ENCODE peak calls at places on chromosomes 6 and 20, in nine cellular contexts. K, X, G, S, J, E, L, C and F are unnamed samples.

GRCh38 chr6:157779705-157780604 is 43.1 kb upstream of the SNX9 start:
- DNase-seq in K (no peak), X (no peak), G (no peak), S (peak; percentile 64), J (no peak), E (no peak), L (peak; percentile 41), C (no peak), F (no peak)

GRCh38 chr6:30515106-30515505 is 25.8 kb downstream of the HLA-E start:
- DNase-seq in K (no peak), X (no peak), G (no peak), S (no peak), J (no peak), E (no peak), L (no peak), C (no peak), F (no peak)

GRCh38 chr6:87731818-87732661 is 30.0 kb upstream of the AKIRIN2 start:
- DNase-seq in K (peak; percentile 91), X (peak; percentile 89), G (peak; percentile 85), S (peak; percentile 86), J (peak; percentile 97), E (peak; percentile 91), L (peak; percentile 98), C (peak; percentile 96), F (peak; percentile 98)

GRCh38 chr6:4403828-4404227 is 268.5 kb upstream of the ECI2 start:
- DNase-seq in K (no peak), X (no peak), G (no peak), S (no peak), J (no peak), E (no peak), L (no peak), C (no peak), F (no peak)

GRCh38 chr6:170344631-170345576 is 38.3 kb downstream of the FAM120B start:
- DNase-seq in K (no peak), X (no peak), G (peak; percentile 60), S (peak; percentile 61), J (peak; percentile 73), E (no peak), L (peak; percentile 72), C (no peak), F (peak; percentile 42)

GRCh38 chr20:2276015-2276414 is 19.8 kb upstream of the TGM3 start:
- DNase-seq in K (no peak), X (no peak), G (no peak), S (no peak), J (no peak), E (no peak), L (no peak), C (no peak), F (no peak)

GRCh38 chr6:149112976-149113375 is 204.5 kb upstream of the TAB2 start:
- DNase-seq in K (no peak), X (no peak), G (no peak), S (no peak), J (no peak), E (no peak), L (no peak), C (no peak), F (no peak)

GRCh38 chr20:19888269-19888669 is 128.9 kb upstream of the NAA20 start:
- DNase-seq in K (no peak), X (no peak), G (peak; percentile 21), S (no peak), J (no peak), E (no peak), L (no peak), C (no peak), F (no peak)

GRCh38 chr20:47620808-47621805 is 119.4 kb downstream of the NCOA3 start:
- DNase-seq in K (no peak), X (no peak), G (no peak), S (peak; percentile 82), J (no peak), E (no peak), L (peak; percentile 36), C (no peak), F (no peak)

GRCh38 chr20:62274332-62275262 is 28.2 kb upstream of the ADRM1 start:
- DNase-seq in K (no peak), X (no peak), G (no peak), S (no peak), J (no peak), E (no peak), L (no peak), C (no peak), F (no peak)

GRCh38 chr6:34839696-34840352 is 47.9 kb downstream of the BLTP3A start:
- DNase-seq in K (no peak), X (no peak), G (no peak), S (peak; percentile 16), J (no peak), E (no peak), L (no peak), C (no peak), F (no peak)

GRCh38 chr6:2188397-2188796 is 57.0 kb downstream of the GMDS start:
- DNase-seq in K (no peak), X (no peak), G (no peak), S (no peak), J (no peak), E (no peak), L (no peak), C (no peak), F (no peak)

GRCh38 chr6:158536891-158537798 is 22.7 kb upstream of the TMEM181 start:
- DNase-seq in K (no peak), X (no peak), G (no peak), S (no peak), J (no peak), E (no peak), L (peak; percentile 25), C (no peak), F (no peak)

GRCh38 chr6:16059496-16059895 is 69.4 kb upstream of the MYLIP start:
- DNase-seq in K (no peak), X (no peak), G (no peak), S (no peak), J (no peak), E (no peak), L (no peak), C (no peak), F (no peak)

GRCh38 chr6:111417181-111417585 is 65.8 kb downstream of the REV3L start:
- DNase-seq in K (no peak), X (no peak), G (no peak), S (peak; percentile 17), J (no peak), E (no peak), L (no peak), C (no peak), F (no peak)

GRCh38 chr6:40996591-40997247 is 42.3 kb downstream of the UNC5CL start:
- DNase-seq in K (no peak), X (no peak), G (no peak), S (peak; percentile 17), J (peak; percentile 52), E (no peak), L (no peak), C (peak; percentile 28), F (no peak)

GRCh38 chr6:139473239-139473701 is 98.8 kb upstream of the CITED2 start:
- DNase-seq in K (no peak), X (no peak), G (peak; percentile 16), S (no peak), J (no peak), E (no peak), L (no peak), C (no peak), F (peak; percentile 52)
- H3K4me1 ChIP-seq in K (no peaks in the 10 kb centered on the region), X (peaks cover 30% of the 10 kb centered on the region), G (no peaks in the 10 kb centered on the region), S (peaks cover 16% of the 10 kb centered on the region), J (no peaks in the 10 kb centered on the region), E (no peaks in the 10 kb centered on the region), L (peaks cover 5% of the 10 kb centered on the region), C (peaks cover 34% of the 10 kb centered on the region), F (peaks cover 14% of the 10 kb centered on the region)

DNA sequence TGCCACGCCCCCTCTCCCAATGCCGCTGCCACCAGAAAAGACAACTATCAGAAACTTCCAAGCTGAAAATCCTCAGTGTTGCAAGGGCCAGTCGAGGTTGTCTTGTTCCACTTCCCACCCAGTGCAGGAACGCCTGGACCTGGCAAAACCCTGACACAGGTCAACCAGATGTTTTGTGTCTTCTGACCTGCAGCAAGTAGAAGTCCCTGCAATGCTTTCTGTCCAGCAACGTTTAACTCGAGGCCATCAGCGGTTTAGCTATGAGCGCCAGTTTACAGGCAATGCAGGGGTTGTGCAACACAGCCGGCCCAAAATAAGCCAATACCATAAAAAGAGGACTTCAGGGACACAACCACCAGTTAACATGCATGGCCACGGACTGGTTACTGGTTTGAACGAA is 80.3 kb upstream of the QKI start:
- DNase-seq in K (no peak), X (no peak), G (peak; percentile 45), S (no peak), J (no peak), E (no peak), L (no peak), C (no peak), F (no peak)
- H3K27ac ChIP-seq in K (no peak overlapping the region), X (peak overlapping the region; percentile 79), G (no peak overlapping the region), S (no peak overlapping the region), J (peak overlapping the region; percentile 92), E (no peak overlapping the region), L (no peak overlapping the region), C (no peak overlapping the region), F (no peak overlapping the region)

GRCh38 chr6:31827286-31828079 is at the start of gene HSPA1B:
- DNase-seq in K (peak; percentile 100), X (peak; percentile 97), G (peak; percentile 100), S (peak; percentile 100), J (peak; percentile 100), E (peak; percentile 97), L (peak; percentile 100), C (peak; percentile 100), F (peak; percentile 99)
- H3K4me1 ChIP-seq in K (peaks cover 43% of the 10 kb centered on the region), X (peaks cover 63% of the 10 kb centered on the region), G (peaks cover 13% of the 10 kb centered on the region), S (peaks cover 9% of the 10 kb centered on the region), J (no peaks in the 10 kb centered on the region), E (peaks cover 47% of the 10 kb centered on the region), L (peaks cover 49% of the 10 kb centered on the region), C (peaks cover 68% of the 10 kb centered on the region), F (peaks cover 35% of the 10 kb centered on the region)

GRCh38 chr20:51514252-51514651 is 28.3 kb downstream of the NFATC2 start:
- DNase-seq in K (no peak), X (no peak), G (no peak), S (no peak), J (no peak), E (peak; percentile 45), L (no peak), C (no peak), F (no peak)

GRCh38 chr20:51513545-51513944 is 29.0 kb downstream of the NFATC2 start:
- DNase-seq in K (no peak), X (no peak), G (no peak), S (no peak), J (no peak), E (peak; percentile 27), L (no peak), C (no peak), F (no peak)

GRCh38 chr20:51516855-51517254 is 25.7 kb downstream of the NFATC2 start:
- DNase-seq in K (no peak), X (no peak), G (no peak), S (no peak), J (no peak), E (peak; percentile 38), L (no peak), C (no peak), F (no peak)

GRCh38 chr20:51514836-51515235 is 27.7 kb downstream of the NFATC2 start:
- DNase-seq in K (no peak), X (no peak), G (no peak), S (no peak), J (no peak), E (peak; percentile 56), L (no peak), C (no peak), F (no peak)

DNA sequence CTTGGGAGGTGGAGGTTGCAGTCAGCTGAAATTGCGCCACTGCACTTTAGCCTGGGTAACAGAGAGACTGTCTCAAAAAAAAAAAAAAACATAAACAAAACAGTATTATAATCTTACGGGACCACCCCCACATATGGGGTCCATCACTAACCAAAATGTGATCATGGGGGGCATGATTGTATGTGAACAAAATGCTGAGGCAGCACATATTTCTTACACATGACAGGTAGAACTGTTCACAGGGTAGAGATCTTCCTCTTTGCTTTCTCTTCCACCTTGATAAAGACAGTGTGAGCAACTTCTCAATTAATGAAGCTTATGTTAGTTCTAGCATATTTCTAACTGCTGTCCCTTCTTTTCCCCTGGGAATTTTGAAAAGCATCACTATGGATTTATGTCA is 24.7 kb downstream of the NFATC2 start:
- DNase-seq in K (no peak), X (no peak), G (no peak), S (no peak), J (no peak), E (no peak), L (no peak), C (no peak), F (no peak)
- H3K27ac ChIP-seq in K (no peak overlapping the region), X (no peak overlapping the region), G (no peak overlapping the region), S (no peak overlapping the region), J (no peak overlapping the region), E (no peak overlapping the region), L (no peak overlapping the region), C (no peak overlapping the region), F (no peak overlapping the region)